ENCODE peak calls at places on chromosome 4, in six cellular contexts. P, E, K, I, B and L are unnamed samples. For H3K36me3, the result is how much of the 10 kb centered on the place peaks cover.

GRCh38 chr4:98747659-98748091 is 89.3 kb upstream of the TSPAN5 start:
- DNase-seq in E (peak), P (peak), K (no peak), B (no peak), I (no peak), L (no peak)

GRCh38 chr4:29900336-29900735 is 819.8 kb upstream of the PCDH7 start:
- DNase-seq in E (no peak), I (no peak), K (no peak), P (no peak), B (no peak), L (no peak)

GRCh38 chr4:172232966-172233365 is 419.8 kb downstream of the GALNTL6 start:
- DNase-seq in E (no peak), K (no peak), P (no peak), B (no peak), I (no peak), L (no peak)

GRCh38 chr4:163606885-163607284 is 112.4 kb downstream of the TMA16 start:
- DNase-seq in I (no peak), K (no peak), B (no peak), E (no peak), P (no peak), L (no peak)

GRCh38 chr4:143377635-143378099 is 41.0 kb downstream of the GAB1 start:
- DNase-seq in K (no peak), P (no peak), I (no peak), E (no peak), B (no peak), L (no peak)

GRCh38 chr4:151143162-151143561 is 43.7 kb downstream of the RPS3A start:
- DNase-seq in P (no peak), I (no peak), B (no peak), E (no peak), K (no peak), L (no peak)

GRCh38 chr4:40299704-40300336 is 35.3 kb upstream of the CHRNA9 start:
- DNase-seq in E (no peak), K (peak), I (no peak), P (no peak), B (no peak), L (no peak)

GRCh38 chr4:98557497-98557896 is 100.9 kb downstream of the TSPAN5 start:
- DNase-seq in B (no peak), P (no peak), E (no peak), I (no peak), K (no peak), L (no peak)

GRCh38 chr4:80233390-80233789 is 33.1 kb upstream of the FGF5 start:
- DNase-seq in I (no peak), B (no peak), K (no peak), P (no peak), E (no peak), L (no peak)

GRCh38 chr4:114384629-114385028 is 214.0 kb upstream of the UGT8 start:
- DNase-seq in E (no peak), P (no peak), I (no peak), K (no peak), B (no peak), L (no peak)

GRCh38 chr4:28167411-28167810 is 1306.8 kb downstream of the STIM2 start:
- DNase-seq in E (no peak), K (peak), P (no peak), B (peak), I (no peak), L (no peak)

GRCh38 chr4:161799687-161800086 is 364.1 kb downstream of the FSTL5 start:
- DNase-seq in P (no peak), K (no peak), I (no peak), E (no peak), B (no peak), L (no peak)

GRCh38 chr4:155026715-155027114 is 181.7 kb upstream of the NPY2R start:
- DNase-seq in P (no peak), K (no peak), I (no peak), B (no peak), E (no peak), L (no peak)

GRCh38 chr4:6019316-6020263 is 1.4 kb upstream of the C4orf50 start:
- DNase-seq in P (peak), E (peak), I (no peak), B (peak), K (peak), L (no peak)

GRCh38 chr4:3229328-3229727 is 19.6 kb upstream of the MSANTD1 start:
- DNase-seq in B (peak), K (no peak), I (no peak), P (no peak), E (no peak), L (no peak)

GRCh38 chr4:48756689-48757220 is 23.3 kb downstream of the FRYL start:
- DNase-seq in K (no peak), P (no peak), B (no peak), I (no peak), E (no peak), L (no peak)

GRCh38 chr4:186839122-186840037 is 115.7 kb upstream of the FAT1 start:
- DNase-seq in K (no peak), I (no peak), B (no peak), P (no peak), E (no peak), L (no peak)

GRCh38 chr4:88104902-88105610 is 53.4 kb downstream of the ABCG2 start:
- DNase-seq in B (no peak), I (no peak), K (no peak), E (no peak), P (no peak), L (no peak)

GRCh38 chr4:6172093-6172926 is 28.0 kb downstream of the JAKMIP1 start:
- DNase-seq in B (no peak), E (no peak), P (peak), I (no peak), K (peak), L (no peak)

GRCh38 chr4:69589884-69590283 is 49.6 kb downstream of the UGT2A2 start:
- DNase-seq in I (no peak), B (no peak), P (no peak), K (no peak), E (no peak), L (no peak)

GRCh38 chr4:182418054-182418734 is 175.0 kb downstream of the TENM3 start:
- DNase-seq in K (no peak), B (no peak), E (no peak), I (no peak), P (no peak), L (no peak)

GRCh38 chr4:120156115-120156718 is 89.6 kb upstream of the MAD2L1 start:
- DNase-seq in E (no peak), B (peak), P (peak), K (no peak), I (no peak), L (no peak)

GRCh38 chr4:156322592-156322991 is 368.9 kb upstream of the CTSO start:
- DNase-seq in I (no peak), P (no peak), B (no peak), E (no peak), K (no peak), L (no peak)

GRCh38 chr4:52824603-52825310 is 37.4 kb upstream of the RASL11B start:
- DNase-seq in P (no peak), I (no peak), K (peak), B (peak), E (no peak), L (peak)

GRCh38 chr4:135508006-135508714 is 1306.6 kb upstream of the PABPC4L start:
- DNase-seq in E (no peak), I (no peak), K (no peak), B (no peak), P (no peak), L (no peak)

GRCh38 chr4:1695913-1696312 is 11.8 kb upstream of the FAM53A start:
- DNase-seq in K (no peak), P (no peak), I (no peak), B (no peak), E (no peak), L (no peak)

GRCh38 chr4:1686440-1687036 is 2.4 kb upstream of the FAM53A start:
- DNase-seq in I (no peak), E (no peak), K (no peak), B (no peak), P (no peak), L (no peak)

GRCh38 chr4:1690698-1691097 is 6.6 kb upstream of the FAM53A start:
- DNase-seq in I (no peak), P (no peak), K (no peak), E (no peak), B (no peak), L (no peak)

GRCh38 chr4:1693131-1693896 is 9.2 kb upstream of the FAM53A start:
- DNase-seq in E (peak), P (peak), I (peak), B (peak), K (peak), L (peak)

DNA sequence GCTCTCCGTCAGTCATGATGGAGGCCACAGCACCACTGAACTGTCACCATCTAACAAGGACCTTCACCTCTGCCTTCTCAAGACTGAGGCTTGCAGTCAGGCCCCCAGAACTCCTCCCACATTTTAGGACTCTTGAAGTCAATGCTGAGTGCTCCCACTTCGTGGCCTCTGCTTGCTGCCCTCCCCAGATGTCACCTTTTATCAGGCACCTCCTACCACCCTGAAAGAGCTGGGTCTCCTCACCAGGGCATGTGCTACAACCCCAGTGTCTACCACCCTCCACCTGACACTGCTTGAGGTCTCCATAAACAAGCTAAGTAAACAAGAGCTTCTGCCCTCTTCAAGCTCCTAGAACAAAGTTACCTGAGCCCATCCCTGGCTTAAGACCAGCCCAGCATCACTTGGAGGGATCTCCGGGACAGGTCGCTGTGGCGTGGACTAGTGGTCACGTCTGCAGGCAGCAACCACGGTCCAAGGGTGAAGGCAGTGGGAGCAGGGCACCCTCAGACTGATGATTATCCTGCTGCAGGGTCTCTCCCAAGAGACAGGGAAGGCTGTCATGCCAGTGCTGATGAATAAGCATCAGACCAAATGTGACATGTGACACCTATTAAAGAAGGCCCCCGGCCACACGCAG is 7.7 kb upstream of the FAM53A start:
- DNase-seq in K (no peak), P (no peak), E (no peak), I (no peak), B (no peak), L (no peak)
- H3K36me3 ChIP-seq in K (under half), P (under half), E (under half), I (under half), B (under half), L (under half)

GRCh38 chr4:101697266-101697665 is 93.3 kb upstream of the BANK1 start:
- DNase-seq in K (no peak), E (no peak), B (no peak), P (no peak), I (no peak), L (no peak)

GRCh38 chr4:101696276-101697010 is 94.1 kb upstream of the BANK1 start:
- DNase-seq in I (no peak), E (no peak), B (no peak), K (no peak), P (no peak), L (no peak)

GRCh38 chr4:101706535-101707057 is 83.9 kb upstream of the BANK1 start:
- DNase-seq in I (no peak), B (no peak), E (no peak), K (no peak), P (no peak), L (no peak)

GRCh38 chr4:101699441-101700117 is 91.0 kb upstream of the BANK1 start:
- DNase-seq in K (no peak), I (no peak), B (no peak), E (no peak), P (no peak), L (no peak)

GRCh38 chr4:101701551-101701950 is 89.0 kb upstream of the BANK1 start:
- DNase-seq in P (no peak), B (no peak), K (no peak), I (no peak), E (no peak), L (no peak)
- TF ChIP-seq POLR2A in P (no peak), B (no peak), K (no peak), I (no peak), E (no peak), L (no peak)

GRCh38 chr4:66688674-66689073 is 856.6 kb downstream of the CENPC start:
- DNase-seq in B (no peak), K (no peak), P (no peak), E (no peak), I (no peak), L (no peak)
- TF ChIP-seq CTCF in B (peak), K (no peak), P (no peak), E (no peak), I (no peak), L (no peak)

DNA sequence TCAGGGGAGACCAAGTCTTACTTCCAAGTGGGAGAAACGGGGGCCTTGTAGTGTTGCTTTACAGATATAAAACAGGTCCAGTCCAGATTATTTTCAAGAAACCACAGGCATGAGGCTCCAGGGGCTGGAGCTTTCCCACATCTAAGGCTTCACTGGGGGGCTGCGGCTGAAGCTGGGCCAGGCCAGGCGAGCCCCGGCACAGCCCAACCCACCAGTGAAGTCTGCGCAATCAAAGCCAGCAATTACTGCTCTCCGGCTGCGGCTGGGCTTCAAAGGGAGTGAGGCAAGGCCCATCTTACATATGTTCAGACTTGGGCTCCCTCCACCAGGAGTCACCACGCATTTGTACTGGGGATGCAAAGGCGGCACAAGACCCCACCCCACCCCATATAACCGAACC is 61.7 kb downstream of the HADH start:
- DNase-seq in K (no peak), B (no peak), I (no peak), E (no peak), P (no peak), L (no peak)
- H3K36me3 ChIP-seq in K (under half), B (under half), I (under half), E (under half), P (under half), L (under half)

GRCh38 chr4:1055721-1056590 is 44.5 kb downstream of the FGFRL1 start:
- DNase-seq in I (peak), B (no peak), K (peak), P (peak), E (peak), L (no peak)
- TF ChIP-seq POLR2A in I (peak), B (no peak), K (no peak), P (no peak), E (peak), L (no peak)

GRCh38 chr4:127788517-127788916 is 6.4 kb downstream of the HSPA4L start:
- DNase-seq in B (no peak), P (no peak), I (no peak), E (no peak), K (no peak), L (no peak)
- TF ChIP-seq CTCF in B (no peak), P (no peak), I (no peak), E (no peak), K (no peak), L (no peak)

GRCh38 chr4:82756061-82756460 is 42.5 kb downstream of the SCD5 start:
- DNase-seq in I (no peak), K (no peak), E (no peak), B (no peak), P (no peak), L (no peak)

GRCh38 chr4:82758701-82759685 is 39.6 kb downstream of the SCD5 start:
- DNase-seq in I (no peak), K (no peak), P (no peak), B (no peak), E (no peak), L (no peak)

GRCh38 chr4:82765134-82765533 is 33.5 kb downstream of the SCD5 start:
- DNase-seq in P (no peak), E (no peak), I (no peak), K (no peak), B (no peak), L (no peak)

DNA sequence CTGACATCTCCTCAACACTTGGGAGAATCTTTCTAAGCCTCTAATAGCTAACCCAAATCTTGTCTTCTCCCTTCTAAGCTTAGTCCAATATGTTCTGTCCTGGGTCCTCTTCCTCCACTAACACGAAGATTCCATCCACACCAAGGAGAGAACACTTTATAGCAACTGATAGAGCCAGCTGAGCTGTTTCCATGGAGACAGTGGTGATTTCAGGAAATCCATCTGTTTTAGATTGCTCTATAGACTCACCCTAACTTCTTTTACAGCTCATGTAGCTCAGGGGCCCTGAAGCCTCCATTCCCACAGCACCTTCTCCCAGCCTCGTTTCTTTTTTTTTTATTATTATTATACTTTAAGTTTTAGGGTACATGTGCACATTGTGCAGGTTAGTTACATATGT is 37.3 kb downstream of the SCD5 start:
- DNase-seq in P (no peak), B (no peak), I (no peak), E (no peak), K (no peak), L (no peak)
- H3K36me3 ChIP-seq in P (under half), B (under half), I (under half), E (under half), K (under half), L (under half)

GRCh38 chr4:166045457-166045856 is 172.4 kb downstream of the TLL1 start:
- DNase-seq in I (no peak), E (no peak), K (no peak), P (no peak), B (no peak), L (no peak)
- TF ChIP-seq POLR2A in I (no peak), E (no peak), K (no peak), P (no peak), B (no peak), L (no peak)

DNA sequence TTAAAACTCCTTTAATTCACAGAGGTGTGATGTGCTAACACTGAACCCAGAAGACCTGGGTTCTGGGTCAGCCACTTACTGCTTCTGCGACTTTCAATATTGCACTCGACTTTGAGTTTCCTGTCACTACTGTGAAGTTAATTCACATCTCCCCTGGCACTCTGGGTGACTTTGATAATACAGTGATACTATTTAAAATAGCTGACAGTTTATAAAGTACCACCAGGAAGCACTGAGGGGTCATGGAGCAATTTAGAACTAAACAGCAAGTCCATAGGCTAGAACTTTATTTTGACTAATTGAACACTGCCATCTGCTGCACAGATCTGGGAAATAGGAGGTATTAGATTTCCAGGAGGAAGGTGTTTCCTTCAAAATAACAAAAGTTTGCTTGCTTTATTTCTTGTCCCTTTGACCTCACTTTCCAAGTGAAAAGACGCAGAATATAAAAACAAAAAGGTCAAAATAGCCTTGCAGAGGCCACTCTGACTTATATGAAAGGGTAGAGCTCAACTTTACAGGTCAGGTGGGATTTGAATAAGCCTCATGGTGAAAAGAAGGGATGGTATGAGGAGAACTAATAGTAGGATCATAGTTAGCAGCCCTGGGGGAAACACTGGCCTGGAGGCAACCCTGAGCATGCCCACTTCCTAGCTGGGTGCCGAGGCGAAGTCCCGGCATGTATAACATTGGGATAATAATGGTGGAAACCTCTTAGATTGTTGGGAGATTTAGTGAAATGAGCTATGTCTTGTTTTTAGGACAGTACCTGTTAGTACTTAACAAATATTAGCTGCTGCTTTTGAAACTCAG is 53.4 kb downstream of the ZNF518B start:
- DNase-seq in P (peak), K (no peak), I (no peak), B (no peak), E (peak), L (no peak)
- TF ChIP-seq CTCF in P (peak), K (peak), I (peak), B (peak), E (peak), L (peak)